ENCODE peak calls at places on chromosomes 2 and 18, in nine cellular contexts. B is choroid plexus epithelial cell; A is RPMI7951; N is cardiac fibroblast; C is NB4; H is cardiac muscle cell; I is caudate nucleus; L is activated CD4-positive, CD25-positive, alpha-beta regulatory T cell treated with anti-CD3 and anti-CD28 coated beads, Interleukin-2, amount 50 U/mL, for 72 hours; G is GM12878. Q is an unnamed sample.

GRCh38 chr2:224572338-224572737 is 12.8 kb downstream of the CUL3 start:
- DNase-seq in B (no peak), A (no peak), N (no peak), C (no peak), H (no peak), I (no peak), L (no peak), G (no peak), Q (no peak)

GRCh38 chr18:35835366-35835765 is 137.1 kb upstream of the RMP24 start:
- DNase-seq in B (no peak), A (no peak), N (no peak), C (no peak), H (no peak), I (no peak), L (no peak), G (no peak), Q (no peak)

GRCh38 chr18:41917199-41917598 is 37.8 kb upstream of the PIK3C3 start:
- DNase-seq in B (peak; percentile 10), A (no peak), N (peak; percentile 8), C (no peak), H (no peak), I (no peak), L (no peak), G (no peak), Q (no peak)

GRCh38 chr2:169363570-169364150 is 1.3 kb upstream of the LRP2 start:
- DNase-seq in B (peak; percentile 23), A (no peak), N (peak; percentile 21), C (peak; percentile 37), H (peak; percentile 36), I (peak; percentile 9), L (peak; percentile 31), G (no peak), Q (peak; percentile 7)

GRCh38 chr2:147846382-147847081 is 1.7 kb downstream of the ACVR2A start:
- DNase-seq in B (no peak), A (no peak), N (no peak), C (no peak), H (no peak), I (no peak), L (no peak), G (no peak), Q (peak; percentile 22)

GRCh38 chr18:33470229-33470628 is 29.7 kb upstream of the CCDC178 start:
- DNase-seq in B (peak; percentile 36), A (no peak), N (peak; percentile 5), C (no peak), H (no peak), I (no peak), L (no peak), G (no peak), Q (no peak)

GRCh38 chr2:20352230-20353216 is 1.9 kb upstream of the PUM2 start:
- DNase-seq in B (no peak), A (no peak), N (no peak), C (no peak), H (peak; percentile 62), I (no peak), L (no peak), G (no peak), Q (no peak)

GRCh38 chr2:237421542-237422047 is 7.6 kb upstream of the COL6A3 start:
- DNase-seq in B (peak; percentile 92), A (peak; percentile 92), N (peak; percentile 84), C (peak; percentile 70), H (peak; percentile 65), I (peak; percentile 49), L (peak; percentile 79), G (no peak), Q (peak; percentile 85)

GRCh38 chr2:127887452-127888219 is 1.9 kb upstream of the AMMECR1L start:
- DNase-seq in B (peak; percentile 41), A (no peak), N (peak; percentile 47), C (no peak), H (no peak), I (no peak), L (no peak), G (no peak), Q (peak; percentile 8)

GRCh38 chr2:176117823-176118376 is 1.3 kb downstream of the HOXD10 start:
- DNase-seq in B (no peak), A (no peak), N (no peak), C (no peak), H (no peak), I (no peak), L (no peak), G (no peak), Q (peak; percentile 42)

GRCh38 chr18:21663615-21664014 is 41.0 kb downstream of the ABHD3 start:
- DNase-seq in B (peak; percentile 95), A (no peak), N (peak; percentile 12), C (no peak), H (no peak), I (no peak), L (no peak), G (no peak), Q (no peak)

GRCh38 chr2:230650585-230651137 is 62.0 kb upstream of the CAB39 start:
- DNase-seq in B (no peak), A (peak; percentile 67), N (no peak), C (no peak), H (no peak), I (no peak), L (no peak), G (peak; percentile 93), Q (no peak)